ENCODE peak calls at places on chromosomes 4 and X, in six cellular contexts. One of them, this sample, is unnamed.

GRCh38 chrX:147476008-147476407 is 435.7 kb upstream of the FMR1 start:
- DNase-seq in memory B cell: no peak
- DNase-seq in amygdala: no peak
- DNase-seq in tibial artery: no peak
- DNase-seq in activated T-cell treated with anti-CD3 and anti-CD28 coated beads, Interleukin-2, amount 50 U/mL, for 72 hours: peak
- DNase-seq in neural crest cell: peak
- DNase-seq in this sample: peak

GRCh38 chrX:41946973-41947612 is 23.7 kb upstream of the CASK start:
- DNase-seq in memory B cell: no peak
- DNase-seq in amygdala: no peak
- DNase-seq in tibial artery: no peak
- DNase-seq in activated T-cell treated with anti-CD3 and anti-CD28 coated beads, Interleukin-2, amount 50 U/mL, for 72 hours: no peak
- DNase-seq in neural crest cell: no peak
- DNase-seq in this sample: no peak

GRCh38 chr4:152185786-152186540 is 349.9 kb downstream of the FBXW7 start:
- DNase-seq in memory B cell: no peak
- DNase-seq in amygdala: no peak
- DNase-seq in tibial artery: no peak
- DNase-seq in activated T-cell treated with anti-CD3 and anti-CD28 coated beads, Interleukin-2, amount 50 U/mL, for 72 hours: no peak
- DNase-seq in neural crest cell: no peak
- DNase-seq in this sample: no peak

GRCh38 chr4:173420324-173420752 is 21.4 kb upstream of the SCRG1 start:
- DNase-seq in memory B cell: no peak
- DNase-seq in amygdala: no peak
- DNase-seq in tibial artery: no peak
- DNase-seq in activated T-cell treated with anti-CD3 and anti-CD28 coated beads, Interleukin-2, amount 50 U/mL, for 72 hours: no peak
- DNase-seq in neural crest cell: no peak
- DNase-seq in this sample: peak

GRCh38 chr4:70628444-70628843 is at the start of gene ENAM:
- DNase-seq in memory B cell: no peak
- DNase-seq in amygdala: no peak
- DNase-seq in tibial artery: no peak
- DNase-seq in activated T-cell treated with anti-CD3 and anti-CD28 coated beads, Interleukin-2, amount 50 U/mL, for 72 hours: no peak
- DNase-seq in neural crest cell: no peak
- DNase-seq in this sample: no peak

GRCh38 chrX:130975947-130976346 is 72.9 kb upstream of the ENOX2 start:
- DNase-seq in memory B cell: peak
- DNase-seq in amygdala: no peak
- DNase-seq in tibial artery: no peak
- DNase-seq in activated T-cell treated with anti-CD3 and anti-CD28 coated beads, Interleukin-2, amount 50 U/mL, for 72 hours: peak
- DNase-seq in neural crest cell: peak
- DNase-seq in this sample: peak

GRCh38 chrX:122113376-122113775 is 1066.0 kb downstream of the GLUD2 start:
- DNase-seq in memory B cell: no peak
- DNase-seq in amygdala: no peak
- DNase-seq in tibial artery: no peak
- DNase-seq in activated T-cell treated with anti-CD3 and anti-CD28 coated beads, Interleukin-2, amount 50 U/mL, for 72 hours: no peak
- DNase-seq in neural crest cell: no peak
- DNase-seq in this sample: no peak

GRCh38 chr4:3040447-3041191 is 33.7 kb downstream of the HTT-AS start:
- DNase-seq in memory B cell: no peak
- DNase-seq in amygdala: no peak
- DNase-seq in tibial artery: no peak
- DNase-seq in activated T-cell treated with anti-CD3 and anti-CD28 coated beads, Interleukin-2, amount 50 U/mL, for 72 hours: no peak
- DNase-seq in neural crest cell: no peak
- DNase-seq in this sample: no peak

GRCh38 chr4:4787421-4787820 is 72.0 kb upstream of the MSX1 start:
- DNase-seq in memory B cell: no peak
- DNase-seq in amygdala: no peak
- DNase-seq in tibial artery: no peak
- DNase-seq in activated T-cell treated with anti-CD3 and anti-CD28 coated beads, Interleukin-2, amount 50 U/mL, for 72 hours: no peak
- DNase-seq in neural crest cell: no peak
- DNase-seq in this sample: no peak

GRCh38 chr4:137677851-137678250 is 145.6 kb upstream of the PCDH18 start:
- DNase-seq in memory B cell: no peak
- DNase-seq in amygdala: no peak
- DNase-seq in tibial artery: no peak
- DNase-seq in activated T-cell treated with anti-CD3 and anti-CD28 coated beads, Interleukin-2, amount 50 U/mL, for 72 hours: no peak
- DNase-seq in neural crest cell: no peak
- DNase-seq in this sample: peak

GRCh38 chr4:38179690-38180299 is 219.6 kb downstream of the PTTG2 start:
- DNase-seq in memory B cell: peak
- DNase-seq in amygdala: peak
- DNase-seq in tibial artery: peak
- DNase-seq in activated T-cell treated with anti-CD3 and anti-CD28 coated beads, Interleukin-2, amount 50 U/mL, for 72 hours: peak
- DNase-seq in neural crest cell: peak
- DNase-seq in this sample: peak

GRCh38 chrX:96183843-96184242 is 500.8 kb upstream of the DIAPH2 start:
- DNase-seq in memory B cell: no peak
- DNase-seq in amygdala: no peak
- DNase-seq in tibial artery: no peak
- DNase-seq in activated T-cell treated with anti-CD3 and anti-CD28 coated beads, Interleukin-2, amount 50 U/mL, for 72 hours: no peak
- DNase-seq in neural crest cell: no peak
- DNase-seq in this sample: peak

GRCh38 chr4:81257021-81257420 is 42.0 kb upstream of the PRKG2 start:
- DNase-seq in memory B cell: no peak
- DNase-seq in amygdala: no peak
- DNase-seq in tibial artery: no peak
- DNase-seq in activated T-cell treated with anti-CD3 and anti-CD28 coated beads, Interleukin-2, amount 50 U/mL, for 72 hours: no peak
- DNase-seq in neural crest cell: no peak
- DNase-seq in this sample: peak

GRCh38 chr4:10006604-10007435 is 14.5 kb downstream of the SLC2A9 start:
- DNase-seq in memory B cell: no peak
- DNase-seq in amygdala: no peak
- DNase-seq in tibial artery: peak
- DNase-seq in activated T-cell treated with anti-CD3 and anti-CD28 coated beads, Interleukin-2, amount 50 U/mL, for 72 hours: peak
- DNase-seq in neural crest cell: no peak
- DNase-seq in this sample: no peak

GRCh38 chr4:180923476-180923875 is 1319.7 kb upstream of the TENM3 start:
- DNase-seq in memory B cell: no peak
- DNase-seq in amygdala: no peak
- DNase-seq in tibial artery: no peak
- DNase-seq in activated T-cell treated with anti-CD3 and anti-CD28 coated beads, Interleukin-2, amount 50 U/mL, for 72 hours: no peak
- DNase-seq in neural crest cell: no peak
- DNase-seq in this sample: peak

GRCh38 chr4:148444296-148445070 is 2.3 kb upstream of the NR3C2 start:
- DNase-seq in memory B cell: peak
- DNase-seq in amygdala: peak
- DNase-seq in tibial artery: peak
- DNase-seq in activated T-cell treated with anti-CD3 and anti-CD28 coated beads, Interleukin-2, amount 50 U/mL, for 72 hours: peak
- DNase-seq in neural crest cell: peak
- DNase-seq in this sample: peak

GRCh38 chr4:118280501-118281218 is 72.1 kb downstream of the PRSS12 start:
- DNase-seq in memory B cell: no peak
- DNase-seq in amygdala: no peak
- DNase-seq in tibial artery: no peak
- DNase-seq in activated T-cell treated with anti-CD3 and anti-CD28 coated beads, Interleukin-2, amount 50 U/mL, for 72 hours: peak
- DNase-seq in neural crest cell: peak
- DNase-seq in this sample: peak

GRCh38 chr4:172707622-172708021 is 461.0 kb upstream of the GALNT7 start:
- DNase-seq in memory B cell: no peak
- DNase-seq in amygdala: no peak
- DNase-seq in tibial artery: no peak
- DNase-seq in activated T-cell treated with anti-CD3 and anti-CD28 coated beads, Interleukin-2, amount 50 U/mL, for 72 hours: no peak
- DNase-seq in neural crest cell: no peak
- DNase-seq in this sample: no peak

GRCh38 chrX:46837543-46838481 is 969 bp downstream of the RP2 start:
- DNase-seq in memory B cell: peak
- DNase-seq in amygdala: no peak
- DNase-seq in tibial artery: no peak
- DNase-seq in activated T-cell treated with anti-CD3 and anti-CD28 coated beads, Interleukin-2, amount 50 U/mL, for 72 hours: peak
- DNase-seq in neural crest cell: no peak
- DNase-seq in this sample: peak

GRCh38 chrX:47815901-47816845 is 20.5 kb upstream of the ZNF81 start:
- DNase-seq in memory B cell: no peak
- DNase-seq in amygdala: no peak
- DNase-seq in tibial artery: no peak
- DNase-seq in activated T-cell treated with anti-CD3 and anti-CD28 coated beads, Interleukin-2, amount 50 U/mL, for 72 hours: no peak
- DNase-seq in neural crest cell: no peak
- DNase-seq in this sample: peak

GRCh38 chr4:55184600-55185523 is 59.5 kb upstream of the KDR start:
- DNase-seq in memory B cell: no peak
- DNase-seq in amygdala: no peak
- DNase-seq in tibial artery: no peak
- DNase-seq in activated T-cell treated with anti-CD3 and anti-CD28 coated beads, Interleukin-2, amount 50 U/mL, for 72 hours: peak
- DNase-seq in neural crest cell: no peak
- DNase-seq in this sample: peak